ENCODE peak calls at places on chromosomes 12 and 14, in nine cellular contexts. Q is NCI-H1092 treated with DMSO at 0.1 percent for 48 hours; R is aorta; Z is thyroid gland; A is activated naive CD4-positive, alpha-beta T cell treated with Interleukin-2 at 50 U/mL for 16 hours; X is CD4-positive, CD25-positive, alpha-beta regulatory T cell; M is ovary; I is anterior cingulate cortex; C is hippocampal formation. S is an unnamed sample.

GRCh38 chr14:99564903-99565259 is 39.1 kb downstream of the CCDC85C start:
- DNase-seq in Q (peak), R (no peak), Z (peak), A (no peak), X (no peak), M (no peak), I (no peak), C (no peak), S (no peak)

GRCh38 chr12:57128519-57129247 is 400 bp downstream of the LRP1 start:
- DNase-seq in Q (no peak), R (no peak), Z (no peak), A (no peak), X (no peak), M (peak), I (no peak), C (no peak), S (no peak)

GRCh38 chr12:104352106-104352713 is 48.7 kb downstream of the EID3 start:
- DNase-seq in Q (no peak), R (no peak), Z (no peak), A (no peak), X (no peak), M (no peak), I (no peak), C (no peak), S (no peak)

GRCh38 chr12:109489016-109489954 is 11.9 kb downstream of the UBE3B start:
- DNase-seq in Q (no peak), R (no peak), Z (no peak), A (no peak), X (no peak), M (no peak), I (no peak), C (no peak), S (no peak)

GRCh38 chr14:53011053-53011462 is 60.2 kb upstream of the FERMT2 start:
- DNase-seq in Q (no peak), R (peak), Z (peak), A (no peak), X (no peak), M (peak), I (no peak), C (no peak), S (peak)

GRCh38 chr12:64169999-64170398 is 52.1 kb downstream of the KICS2 start:
- DNase-seq in Q (no peak), R (no peak), Z (no peak), A (no peak), X (no peak), M (no peak), I (no peak), C (no peak), S (no peak)

GRCh38 chr12:104748790-104749189 is 209.3 kb downstream of the SLC41A2 start:
- DNase-seq in Q (no peak), R (peak), Z (no peak), A (no peak), X (no peak), M (no peak), I (no peak), C (no peak), S (no peak)

GRCh38 chr14:52179151-52179790 is 88.2 kb upstream of the PTGDR start:
- DNase-seq in Q (no peak), R (no peak), Z (no peak), A (no peak), X (no peak), M (no peak), I (no peak), C (no peak), S (no peak)

GRCh38 chr12:52579468-52580450 is 6.1 kb upstream of the KRT74 start:
- DNase-seq in Q (no peak), R (no peak), Z (no peak), A (no peak), X (no peak), M (no peak), I (no peak), C (no peak), S (no peak)

GRCh38 chr12:1197264-1198018 is 206.4 kb downstream of the ERC1 start:
- DNase-seq in Q (no peak), R (no peak), Z (no peak), A (no peak), X (no peak), M (no peak), I (no peak), C (no peak), S (no peak)

GRCh38 chr12:110680032-110680431 is 8.9 kb downstream of the HVCN1 start:
- DNase-seq in Q (no peak), R (no peak), Z (no peak), A (no peak), X (no peak), M (no peak), I (no peak), C (no peak), S (no peak)

GRCh38 chr12:97899956-97900355 is 437.4 kb downstream of the RMST start:
- DNase-seq in Q (no peak), R (no peak), Z (no peak), A (no peak), X (no peak), M (no peak), I (no peak), C (no peak), S (no peak)

GRCh38 chr14:60655114-60655897 is 6.0 kb upstream of the SIX1 start:
- DNase-seq in Q (no peak), R (no peak), Z (no peak), A (no peak), X (no peak), M (no peak), I (no peak), C (no peak), S (no peak)

GRCh38 chr12:46473634-46474201 is 101.1 kb upstream of the SLC38A2 start:
- DNase-seq in Q (peak), R (peak), Z (peak), A (no peak), X (no peak), M (peak), I (no peak), C (peak), S (peak)

S was measured in brain pericyte.